ENCODE peak calls at places on chromosome 10, in six cellular contexts. D is retina; R is stimulated activated CD4-positive, alpha-beta T cell treated with anti-CD3 and anti-CD28 coated beads, Interleukin-1b, Interleukin-23, amount 100 ng/mL, for 4 hours; C is MV-4-11; I is fibroblast of the aortic adventitia; J is bronchial epithelial cell. G is an unnamed sample.

GRCh38 chr10:101694056-101694673 is 805 bp downstream of the FBXW4 start:
- DNase-seq in D (peak; percentile 92), R (peak; percentile 45), C (no peak), I (peak; percentile 57), J (peak; percentile 27), G (peak; percentile 83)

GRCh38 chr10:120426306-120426705 is 30.7 kb upstream of the PLPP4 start:
- DNase-seq in D (no peak), R (no peak), C (no peak), I (peak; percentile 52), J (no peak), G (no peak)

GRCh38 chr10:29326299-29326698 is 37.4 kb downstream of the LYZL1 start:
- DNase-seq in D (no peak), R (no peak), C (no peak), I (no peak), J (no peak), G (no peak)

GRCh38 chr10:43452356-43452914 is 15.5 kb downstream of the ZNF487 start:
- DNase-seq in D (no peak), R (no peak), C (no peak), I (no peak), J (peak; percentile 39), G (peak; percentile 11)

GRCh38 chr10:33073641-33074410 is 115.8 kb upstream of the ITGB1 start:
- DNase-seq in D (no peak), R (no peak), C (peak; percentile 13), I (peak; percentile 68), J (peak; percentile 19), G (no peak)

GRCh38 chr10:53453196-53453595 is 680.6 kb upstream of the MBL2 start:
- DNase-seq in D (no peak), R (no peak), C (no peak), I (no peak), J (peak; percentile 18), G (no peak)

GRCh38 chr10:57314046-57314445 is 953.0 kb upstream of the ZWINT start:
- DNase-seq in D (no peak), R (no peak), C (no peak), I (no peak), J (no peak), G (no peak)

GRCh38 chr10:80509403-80510161 is 28.1 kb upstream of the SH2D4B start:
- DNase-seq in D (no peak), R (no peak), C (peak; percentile 26), I (peak; percentile 60), J (peak; percentile 82), G (no peak)

GRCh38 chr10:99917963-99918825 is 91.6 kb downstream of the DNMBP start:
- DNase-seq in D (peak; percentile 68), R (no peak), C (no peak), I (peak; percentile 61), J (no peak), G (peak; percentile 93)

GRCh38 chr10:2992401-2993198 is 74.7 kb upstream of the PFKP start:
- DNase-seq in D (no peak), R (no peak), C (no peak), I (no peak), J (no peak), G (no peak)

GRCh38 chr10:50552771-50553535 is 70.8 kb downstream of the SGMS1 start:
- DNase-seq in D (no peak), R (no peak), C (peak; percentile 38), I (no peak), J (peak; percentile 27), G (peak; percentile 91)

GRCh38 chr10:29621161-29621560 is 13.6 kb downstream of the SVIL start:
- DNase-seq in D (no peak), R (no peak), C (no peak), I (peak; percentile 64), J (peak; percentile 56), G (no peak)

GRCh38 chr10:35451103-35452016 is 115.1 kb downstream of the CCNY start:
- DNase-seq in D (no peak), R (no peak), C (peak; percentile 83), I (peak; percentile 68), J (no peak), G (no peak)